ENCODE peak calls at places on chromosomes 1 and 21, in five cellular contexts. N, R, L, F and Q are unnamed samples.
A peak's percentile ranks its signal among the peaks of the same experiment; 100 is the strongest.

GRCh38 chr21:43867332-43867703 is 2.3 kb downstream of the AGPAT3 start:
- DNase-seq in N (no peak), R (no peak), L (no peak), F (no peak), Q (no peak)

GRCh38 chr1:39692152-39693064 is 1.2 kb upstream of the HPCAL4 start:
- DNase-seq in N (no peak), R (no peak), L (peak; percentile 38), F (peak; percentile 61), Q (peak; percentile 36)

GRCh38 chr1:1021010-1021845 is 1.3 kb downstream of the AGRN start:
- DNase-seq in N (peak; percentile 81), R (no peak), L (no peak), F (no peak), Q (no peak)

GRCh38 chr1:41533731-41534080 is 49.2 kb upstream of the EDN2 start:
- DNase-seq in N (no peak), R (no peak), L (no peak), F (peak; percentile 31), Q (no peak)

GRCh38 chr1:164644268-164644667 is 85.3 kb downstream of the PBX1 start:
- DNase-seq in N (no peak), R (no peak), L (no peak), F (no peak), Q (no peak)

GRCh38 chr1:160078392-160079195 is 2.7 kb upstream of the KCNJ9 start:
- DNase-seq in N (no peak), R (no peak), L (peak; percentile 62), F (no peak), Q (no peak)

GRCh38 chr1:220149742-220150141 is 55.8 kb downstream of the IARS2 start:
- DNase-seq in N (no peak), R (no peak), L (no peak), F (no peak), Q (no peak)

GRCh38 chr21:44687671-44688070 is 5.7 kb upstream of the KRTAP12-1 start:
- DNase-seq in N (no peak), R (no peak), L (no peak), F (no peak), Q (no peak)

GRCh38 chr1:214280386-214281029 is 451 bp upstream of the SMYD2 start:
- DNase-seq in N (peak; percentile 50), R (no peak), L (no peak), F (no peak), Q (no peak)

GRCh38 chr21:46509760-46510159 is 51.1 kb downstream of the DIP2A start:
- DNase-seq in N (peak; percentile 82), R (peak; percentile 86), L (no peak), F (no peak), Q (no peak)

GRCh38 chr1:975896-976683 is 5.8 kb downstream of the PERM1 start:
- DNase-seq in N (peak; percentile 73), R (no peak), L (peak; percentile 68), F (peak; percentile 62), Q (peak; percentile 34)

GRCh38 chr1:179785025-179785424 is 41.9 kb downstream of the FAM163A start:
- DNase-seq in N (peak; percentile 8), R (peak; percentile 3), L (no peak), F (no peak), Q (no peak)

GRCh38 chr21:44427241-44428120 is 27.8 kb upstream of the LRRC3 start:
- DNase-seq in N (no peak), R (no peak), L (no peak), F (peak; percentile 36), Q (no peak)

GRCh38 chr1:98924971-98925370 is 79.7 kb downstream of the PLPPR5 start:
- DNase-seq in N (no peak), R (no peak), L (no peak), F (no peak), Q (no peak)

GRCh38 chr1:25819496-25820246 is at the start of gene MTFR1L:
- DNase-seq in N (peak; percentile 73), R (no peak), L (peak; percentile 93), F (peak; percentile 95), Q (peak; percentile 88)

GRCh38 chr1:173411835-173412742 is 65.0 kb upstream of the PRDX6 start:
- DNase-seq in N (peak; percentile 73), R (peak; percentile 66), L (no peak), F (no peak), Q (no peak)

GRCh38 chr1:1120096-1120495 is 4.2 kb upstream of the C1orf159 start:
- DNase-seq in N (no peak), R (no peak), L (no peak), F (peak; percentile 42), Q (no peak)

GRCh38 chr1:230509281-230509977 is 83.3 kb upstream of the PGBD5 start:
- DNase-seq in N (peak; percentile 85), R (peak; percentile 77), L (no peak), F (no peak), Q (no peak)

GRCh38 chr1:234503193-234504050 is 24.4 kb upstream of the TARBP1 start:
- DNase-seq in N (no peak), R (peak; percentile 38), L (no peak), F (no peak), Q (no peak)

GRCh38 chr1:193264313-193265065 is 78.1 kb upstream of the B3GALT2 start:
- DNase-seq in N (peak; percentile 33), R (no peak), L (no peak), F (no peak), Q (no peak)

GRCh38 chr1:241838831-241839365 is 9.1 kb upstream of the EXO1 start:
- DNase-seq in N (no peak), R (no peak), L (no peak), F (no peak), Q (no peak)

GRCh38 chr1:158188618-158189017 is 7.9 kb downstream of the CD1D start:
- DNase-seq in N (no peak), R (no peak), L (no peak), F (no peak), Q (no peak)

GRCh38 chr1:3548156-3548893 is 63.0 kb downstream of the MEGF6 start:
- DNase-seq in N (no peak), R (no peak), L (no peak), F (no peak), Q (no peak)

GRCh38 chr1:201335174-201335870 is 42.2 kb downstream of the TNNT2 start:
- DNase-seq in N (no peak), R (no peak), L (no peak), F (no peak), Q (no peak)